ENCODE peak calls at places on chromosomes 4 and X, in seven cellular contexts. C, P, W, A, X, H and N are unnamed samples.

GRCh38 chr4:47526281-47526680 is 41.2 kb downstream of the ATP10D start:
- DNase-seq in C (no peak), P (no peak), W (no peak), A (no peak), X (no peak), H (no peak), N (no peak)

GRCh38 chrX:118536687-118537461 is 41.3 kb downstream of the DOCK11 start:
- DNase-seq in C (peak; percentile 26), P (no peak), W (no peak), A (peak; percentile 30), X (no peak), H (no peak), N (no peak)

GRCh38 chr4:149183638-149184037 is 632.0 kb downstream of the IQCM start:
- DNase-seq in C (no peak), P (no peak), W (no peak), A (no peak), X (no peak), H (no peak), N (no peak)

GRCh38 chr4:88725143-88725542 is 27.5 kb upstream of the NAP1L5 start:
- DNase-seq in C (no peak), P (no peak), W (no peak), A (no peak), X (no peak), H (no peak), N (no peak)

GRCh38 chr4:147571021-147571770 is 46.0 kb upstream of the TMEM184C start:
- DNase-seq in C (no peak), P (no peak), W (no peak), A (no peak), X (no peak), H (no peak), N (no peak)

GRCh38 chrX:49838374-49838773 is 9.3 kb downstream of the PAGE4 start:
- DNase-seq in C (peak; percentile 23), P (no peak), W (no peak), A (no peak), X (no peak), H (no peak), N (no peak)

GRCh38 chr4:142408003-142408441 is 438.1 kb downstream of the INPP4B start:
- DNase-seq in C (no peak), P (peak; percentile 90), W (no peak), A (no peak), X (no peak), H (no peak), N (no peak)

GRCh38 chr4:106615961-106616360 is 247.4 kb upstream of the GIMD1 start:
- DNase-seq in C (no peak), P (no peak), W (no peak), A (no peak), X (no peak), H (no peak), N (no peak)

GRCh38 chrX:13468096-13468495 is 101.3 kb upstream of the EGFL6 start:
- DNase-seq in C (no peak), P (no peak), W (no peak), A (no peak), X (no peak), H (no peak), N (no peak)

GRCh38 chr4:166972071-166972470 is 262.2 kb downstream of the SPOCK3 start:
- DNase-seq in C (no peak), P (no peak), W (no peak), A (no peak), X (no peak), H (no peak), N (no peak)

GRCh38 chr4:14810568-14810967 is 191.7 kb upstream of the CPEB2 start:
- DNase-seq in C (no peak), P (no peak), W (no peak), A (no peak), X (no peak), H (no peak), N (no peak)

GRCh38 chrX:78437621-78438020 is 110.2 kb upstream of the CYSLTR1 start:
- DNase-seq in C (no peak), P (no peak), W (no peak), A (no peak), X (no peak), H (no peak), N (no peak)

GRCh38 chr4:55005910-55006309 is 119.5 kb downstream of the KDR start:
- DNase-seq in C (no peak), P (no peak), W (no peak), A (no peak), X (no peak), H (no peak), N (no peak)

GRCh38 chr4:55010550-55010949 is 114.8 kb downstream of the KDR start:
- DNase-seq in C (no peak), P (no peak), W (no peak), A (no peak), X (no peak), H (no peak), N (no peak)

GRCh38 chr4:55004831-55005230 is 120.6 kb downstream of the KDR start:
- DNase-seq in C (no peak), P (no peak), W (no peak), A (no peak), X (no peak), H (no peak), N (no peak)

GRCh38 chr4:55012363-55013255 is 112.8 kb downstream of the KDR start:
- DNase-seq in C (no peak), P (no peak), W (no peak), A (no peak), X (no peak), H (no peak), N (no peak)

GRCh38 chr4:55008166-55009056 is 117.0 kb downstream of the KDR start:
- DNase-seq in C (no peak), P (no peak), W (no peak), A (no peak), X (no peak), H (no peak), N (no peak)
- TF ChIP-seq CTCF in C (peak; percentile 16), P (peak; percentile 70), W (peak; percentile 36), A (no peak), X (peak; percentile 51), H (no peak), N (no peak)

GRCh38 chrX:7711167-7711566 is 131.8 kb upstream of the VCX start:
- DNase-seq in C (no peak), P (peak; percentile 26), W (no peak), A (no peak), X (no peak), H (no peak), N (no peak)

GRCh38 chrX:7709845-7710244 is 133.1 kb upstream of the VCX start:
- DNase-seq in C (no peak), P (no peak), W (no peak), A (no peak), X (no peak), H (no peak), N (no peak)

DNA sequence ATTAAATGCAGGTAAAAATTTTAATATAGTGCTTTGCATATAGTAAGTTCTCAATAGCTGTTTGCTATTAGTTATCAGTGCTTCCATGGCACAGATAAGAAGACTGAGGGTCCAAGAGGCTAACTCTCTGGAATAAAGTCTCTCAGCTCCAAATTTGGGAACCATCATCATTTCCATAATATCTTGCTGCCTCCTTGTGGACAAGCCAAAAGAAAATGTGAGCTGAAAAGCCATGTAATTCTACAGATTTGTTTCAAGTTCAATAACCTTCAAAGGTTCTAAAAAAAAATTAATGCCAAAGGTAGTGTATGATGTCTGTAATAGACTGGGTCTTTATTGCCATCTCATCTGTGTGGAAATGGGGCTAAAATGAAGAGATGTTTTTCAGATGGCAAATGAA is 136.9 kb upstream of the VCX start:
- DNase-seq in C (no peak), P (no peak), W (no peak), A (no peak), X (no peak), H (no peak), N (no peak)
- TF ChIP-seq CTCF in C (no peak), P (peak; percentile 39), W (peak; percentile 19), A (no peak), X (peak; percentile 29), H (no peak), N (no peak)

DNA sequence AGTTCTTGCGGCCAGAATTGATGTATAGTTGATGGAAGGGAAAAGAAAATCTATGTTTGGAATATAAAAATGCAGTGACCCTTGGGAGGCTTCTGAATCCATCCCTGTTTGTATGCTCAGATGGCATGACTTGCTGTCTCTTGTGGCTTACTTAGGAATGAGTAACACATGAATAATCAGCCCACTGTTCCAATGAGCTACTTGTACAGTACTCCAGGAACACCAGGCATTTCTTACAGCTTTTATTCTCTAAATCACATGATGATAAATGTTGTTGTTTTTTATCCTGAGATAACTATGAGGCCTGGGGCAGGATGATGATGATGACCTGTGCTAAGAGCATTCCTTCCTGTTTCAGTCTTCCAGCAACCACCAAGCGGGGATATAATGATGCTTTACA is 18.9 kb downstream of the TMPRSS11E start:
- DNase-seq in C (no peak), P (peak; percentile 90), W (no peak), A (no peak), X (no peak), H (no peak), N (no peak)
- TF ChIP-seq CTCF in C (no peak), P (no peak), W (no peak), A (no peak), X (no peak), H (no peak), N (no peak)

GRCh38 chrX:34275710-34276109 is 143.6 kb upstream of the FAM47A start:
- DNase-seq in C (no peak), P (no peak), W (no peak), A (no peak), X (no peak), H (no peak), N (no peak)
- TF ChIP-seq CTCF in C (no peak), P (no peak), W (no peak), A (no peak), X (peak; percentile 12), H (no peak), N (no peak)

GRCh38 chr4:2432991-2433530 is 14.3 kb downstream of the CFAP99 start:
- DNase-seq in C (no peak), P (no peak), W (no peak), A (no peak), X (no peak), H (no peak), N (no peak)
- TF ChIP-seq CTCF in C (no peak), P (no peak), W (no peak), A (no peak), X (no peak), H (no peak), N (no peak)

GRCh38 chr4:80324171-80324570 is 11.4 kb upstream of the CFAP299 start:
- DNase-seq in C (no peak), P (no peak), W (no peak), A (no peak), X (no peak), H (no peak), N (no peak)

GRCh38 chr4:80321341-80321740 is 14.2 kb upstream of the CFAP299 start:
- DNase-seq in C (no peak), P (no peak), W (no peak), A (no peak), X (no peak), H (no peak), N (no peak)

GRCh38 chr4:80321776-80322175 is 13.8 kb upstream of the CFAP299 start:
- DNase-seq in C (no peak), P (no peak), W (no peak), A (no peak), X (no peak), H (no peak), N (no peak)

GRCh38 chr4:80322716-80323115 is 12.8 kb upstream of the CFAP299 start:
- DNase-seq in C (no peak), P (no peak), W (no peak), A (no peak), X (no peak), H (no peak), N (no peak)
- TF ChIP-seq CTCF in C (no peak), P (peak; percentile 50), W (no peak), A (no peak), X (peak; percentile 16), H (no peak), N (no peak)